ENCODE peak calls at places on chromosomes 13 and 19, in eight cellular contexts. One of them, this sample, is unnamed.

GRCh38 chr13:80340643-80341097 is 256 bp downstream of the SPRY2 start:
- DNase-seq in stimulated activated CD4-positive, alpha-beta T cell treated with anti-CD3 and anti-CD28 coated beads, Interleukin-4, amount 100 ng/mL, for 4 hours: no peak
- DNase-seq in NCI-H510A: peak
- DNase-seq in HS-27A: no peak
- DNase-seq in activated T-helper 1 cell treated with anti-CD3 and anti-CD28 coated beads, Interleukin-12 subunit alpha, Interleukin-12 subunit beta, Interleukin-2, Interleukin-4 antibody, amounts not matched to agents 30 ng/mL and 10 ng/mL and 1 ng/mL, durations not matched to agents 14 hours and 24 hours and 36 hours: no peak
- DNase-seq in lower leg skin: no peak
- DNase-seq in fibroblast of lung: peak
- DNase-seq in T-helper 2 cell: no peak
- DNase-seq in this sample: no peak

GRCh38 chr19:13748169-13748884 is 16.0 kb upstream of the MRI1 start:
- DNase-seq in stimulated activated CD4-positive, alpha-beta T cell treated with anti-CD3 and anti-CD28 coated beads, Interleukin-4, amount 100 ng/mL, for 4 hours: no peak
- DNase-seq in NCI-H510A: peak
- DNase-seq in HS-27A: no peak
- DNase-seq in activated T-helper 1 cell treated with anti-CD3 and anti-CD28 coated beads, Interleukin-12 subunit alpha, Interleukin-12 subunit beta, Interleukin-2, Interleukin-4 antibody, amounts not matched to agents 30 ng/mL and 10 ng/mL and 1 ng/mL, durations not matched to agents 14 hours and 24 hours and 36 hours: peak
- DNase-seq in lower leg skin: no peak
- DNase-seq in fibroblast of lung: peak
- DNase-seq in T-helper 2 cell: peak
- DNase-seq in this sample: no peak

GRCh38 chr19:45047188-45047797 is 8.4 kb downstream of the CLASRP start:
- DNase-seq in stimulated activated CD4-positive, alpha-beta T cell treated with anti-CD3 and anti-CD28 coated beads, Interleukin-4, amount 100 ng/mL, for 4 hours: no peak
- DNase-seq in NCI-H510A: no peak
- DNase-seq in HS-27A: no peak
- DNase-seq in activated T-helper 1 cell treated with anti-CD3 and anti-CD28 coated beads, Interleukin-12 subunit alpha, Interleukin-12 subunit beta, Interleukin-2, Interleukin-4 antibody, amounts not matched to agents 30 ng/mL and 10 ng/mL and 1 ng/mL, durations not matched to agents 14 hours and 24 hours and 36 hours: no peak
- DNase-seq in lower leg skin: no peak
- DNase-seq in fibroblast of lung: no peak
- DNase-seq in T-helper 2 cell: peak
- DNase-seq in this sample: no peak

GRCh38 chr13:114212096-114212495 is 22.6 kb upstream of the CDC16 start:
- DNase-seq in stimulated activated CD4-positive, alpha-beta T cell treated with anti-CD3 and anti-CD28 coated beads, Interleukin-4, amount 100 ng/mL, for 4 hours: no peak
- DNase-seq in NCI-H510A: no peak
- DNase-seq in HS-27A: no peak
- DNase-seq in activated T-helper 1 cell treated with anti-CD3 and anti-CD28 coated beads, Interleukin-12 subunit alpha, Interleukin-12 subunit beta, Interleukin-2, Interleukin-4 antibody, amounts not matched to agents 30 ng/mL and 10 ng/mL and 1 ng/mL, durations not matched to agents 14 hours and 24 hours and 36 hours: no peak
- DNase-seq in lower leg skin: no peak
- DNase-seq in fibroblast of lung: peak
- DNase-seq in T-helper 2 cell: peak
- DNase-seq in this sample: no peak

GRCh38 chr19:32397736-32398135 is 7.8 kb upstream of the DPY19L3 start:
- DNase-seq in stimulated activated CD4-positive, alpha-beta T cell treated with anti-CD3 and anti-CD28 coated beads, Interleukin-4, amount 100 ng/mL, for 4 hours: no peak
- DNase-seq in NCI-H510A: no peak
- DNase-seq in HS-27A: peak
- DNase-seq in activated T-helper 1 cell treated with anti-CD3 and anti-CD28 coated beads, Interleukin-12 subunit alpha, Interleukin-12 subunit beta, Interleukin-2, Interleukin-4 antibody, amounts not matched to agents 30 ng/mL and 10 ng/mL and 1 ng/mL, durations not matched to agents 14 hours and 24 hours and 36 hours: no peak
- DNase-seq in lower leg skin: no peak
- DNase-seq in fibroblast of lung: peak
- DNase-seq in T-helper 2 cell: no peak
- DNase-seq in this sample: no peak

GRCh38 chr13:32443111-32443510 is 15.2 kb upstream of the N4BP2L1 start:
- DNase-seq in stimulated activated CD4-positive, alpha-beta T cell treated with anti-CD3 and anti-CD28 coated beads, Interleukin-4, amount 100 ng/mL, for 4 hours: no peak
- DNase-seq in NCI-H510A: no peak
- DNase-seq in HS-27A: no peak
- DNase-seq in activated T-helper 1 cell treated with anti-CD3 and anti-CD28 coated beads, Interleukin-12 subunit alpha, Interleukin-12 subunit beta, Interleukin-2, Interleukin-4 antibody, amounts not matched to agents 30 ng/mL and 10 ng/mL and 1 ng/mL, durations not matched to agents 14 hours and 24 hours and 36 hours: no peak
- DNase-seq in lower leg skin: no peak
- DNase-seq in fibroblast of lung: no peak
- DNase-seq in T-helper 2 cell: peak
- DNase-seq in this sample: no peak

GRCh38 chr19:3516675-3517207 is 10.6 kb downstream of the FZR1 start:
- DNase-seq in stimulated activated CD4-positive, alpha-beta T cell treated with anti-CD3 and anti-CD28 coated beads, Interleukin-4, amount 100 ng/mL, for 4 hours: no peak
- DNase-seq in NCI-H510A: peak
- DNase-seq in HS-27A: no peak
- DNase-seq in activated T-helper 1 cell treated with anti-CD3 and anti-CD28 coated beads, Interleukin-12 subunit alpha, Interleukin-12 subunit beta, Interleukin-2, Interleukin-4 antibody, amounts not matched to agents 30 ng/mL and 10 ng/mL and 1 ng/mL, durations not matched to agents 14 hours and 24 hours and 36 hours: no peak
- DNase-seq in lower leg skin: no peak
- DNase-seq in fibroblast of lung: no peak
- DNase-seq in T-helper 2 cell: peak
- DNase-seq in this sample: peak

GRCh38 chr19:55947532-55947931 is at the start of gene NLRP8:
- DNase-seq in stimulated activated CD4-positive, alpha-beta T cell treated with anti-CD3 and anti-CD28 coated beads, Interleukin-4, amount 100 ng/mL, for 4 hours: no peak
- DNase-seq in NCI-H510A: no peak
- DNase-seq in HS-27A: no peak
- DNase-seq in activated T-helper 1 cell treated with anti-CD3 and anti-CD28 coated beads, Interleukin-12 subunit alpha, Interleukin-12 subunit beta, Interleukin-2, Interleukin-4 antibody, amounts not matched to agents 30 ng/mL and 10 ng/mL and 1 ng/mL, durations not matched to agents 14 hours and 24 hours and 36 hours: no peak
- DNase-seq in lower leg skin: no peak
- DNase-seq in fibroblast of lung: no peak
- DNase-seq in T-helper 2 cell: no peak
- DNase-seq in this sample: no peak

GRCh38 chr19:31354919-31355318 is 5.7 kb upstream of the TSHZ3 start:
- DNase-seq in stimulated activated CD4-positive, alpha-beta T cell treated with anti-CD3 and anti-CD28 coated beads, Interleukin-4, amount 100 ng/mL, for 4 hours: no peak
- DNase-seq in NCI-H510A: no peak
- DNase-seq in HS-27A: no peak
- DNase-seq in activated T-helper 1 cell treated with anti-CD3 and anti-CD28 coated beads, Interleukin-12 subunit alpha, Interleukin-12 subunit beta, Interleukin-2, Interleukin-4 antibody, amounts not matched to agents 30 ng/mL and 10 ng/mL and 1 ng/mL, durations not matched to agents 14 hours and 24 hours and 36 hours: no peak
- DNase-seq in lower leg skin: no peak
- DNase-seq in fibroblast of lung: no peak
- DNase-seq in T-helper 2 cell: no peak
- DNase-seq in this sample: no peak

GRCh38 chr13:99605417-99606321 is 104.4 kb downstream of the TM9SF2 start:
- DNase-seq in stimulated activated CD4-positive, alpha-beta T cell treated with anti-CD3 and anti-CD28 coated beads, Interleukin-4, amount 100 ng/mL, for 4 hours: peak
- DNase-seq in NCI-H510A: peak
- DNase-seq in HS-27A: no peak
- DNase-seq in activated T-helper 1 cell treated with anti-CD3 and anti-CD28 coated beads, Interleukin-12 subunit alpha, Interleukin-12 subunit beta, Interleukin-2, Interleukin-4 antibody, amounts not matched to agents 30 ng/mL and 10 ng/mL and 1 ng/mL, durations not matched to agents 14 hours and 24 hours and 36 hours: peak
- DNase-seq in lower leg skin: peak
- DNase-seq in fibroblast of lung: peak
- DNase-seq in T-helper 2 cell: peak
- DNase-seq in this sample: no peak

GRCh38 chr13:51330741-51331140 is 8.8 kb upstream of the SERPINE3 start:
- DNase-seq in stimulated activated CD4-positive, alpha-beta T cell treated with anti-CD3 and anti-CD28 coated beads, Interleukin-4, amount 100 ng/mL, for 4 hours: no peak
- DNase-seq in NCI-H510A: no peak
- DNase-seq in HS-27A: no peak
- DNase-seq in activated T-helper 1 cell treated with anti-CD3 and anti-CD28 coated beads, Interleukin-12 subunit alpha, Interleukin-12 subunit beta, Interleukin-2, Interleukin-4 antibody, amounts not matched to agents 30 ng/mL and 10 ng/mL and 1 ng/mL, durations not matched to agents 14 hours and 24 hours and 36 hours: no peak
- DNase-seq in lower leg skin: no peak
- DNase-seq in fibroblast of lung: peak
- DNase-seq in T-helper 2 cell: peak
- DNase-seq in this sample: no peak

GRCh38 chr19:33177417-33177976 is 16.6 kb upstream of the LRP3 start:
- DNase-seq in stimulated activated CD4-positive, alpha-beta T cell treated with anti-CD3 and anti-CD28 coated beads, Interleukin-4, amount 100 ng/mL, for 4 hours: no peak
- DNase-seq in NCI-H510A: peak
- DNase-seq in HS-27A: no peak
- DNase-seq in activated T-helper 1 cell treated with anti-CD3 and anti-CD28 coated beads, Interleukin-12 subunit alpha, Interleukin-12 subunit beta, Interleukin-2, Interleukin-4 antibody, amounts not matched to agents 30 ng/mL and 10 ng/mL and 1 ng/mL, durations not matched to agents 14 hours and 24 hours and 36 hours: no peak
- DNase-seq in lower leg skin: no peak
- DNase-seq in fibroblast of lung: no peak
- DNase-seq in T-helper 2 cell: peak
- DNase-seq in this sample: peak

GRCh38 chr13:78319101-78319627 is 284.2 kb downstream of the POU4F1 start:
- DNase-seq in stimulated activated CD4-positive, alpha-beta T cell treated with anti-CD3 and anti-CD28 coated beads, Interleukin-4, amount 100 ng/mL, for 4 hours: no peak
- DNase-seq in NCI-H510A: no peak
- DNase-seq in HS-27A: no peak
- DNase-seq in activated T-helper 1 cell treated with anti-CD3 and anti-CD28 coated beads, Interleukin-12 subunit alpha, Interleukin-12 subunit beta, Interleukin-2, Interleukin-4 antibody, amounts not matched to agents 30 ng/mL and 10 ng/mL and 1 ng/mL, durations not matched to agents 14 hours and 24 hours and 36 hours: no peak
- DNase-seq in lower leg skin: no peak
- DNase-seq in fibroblast of lung: no peak
- DNase-seq in T-helper 2 cell: no peak
- DNase-seq in this sample: no peak

GRCh38 chr19:56566904-56567273 is 379 bp upstream of the ZNF470 start:
- DNase-seq in stimulated activated CD4-positive, alpha-beta T cell treated with anti-CD3 and anti-CD28 coated beads, Interleukin-4, amount 100 ng/mL, for 4 hours: peak
- DNase-seq in NCI-H510A: peak
- DNase-seq in HS-27A: no peak
- DNase-seq in activated T-helper 1 cell treated with anti-CD3 and anti-CD28 coated beads, Interleukin-12 subunit alpha, Interleukin-12 subunit beta, Interleukin-2, Interleukin-4 antibody, amounts not matched to agents 30 ng/mL and 10 ng/mL and 1 ng/mL, durations not matched to agents 14 hours and 24 hours and 36 hours: peak
- DNase-seq in lower leg skin: peak
- DNase-seq in fibroblast of lung: no peak
- DNase-seq in T-helper 2 cell: no peak
- DNase-seq in this sample: no peak

GRCh38 chr19:1789282-1790020 is 22.6 kb downstream of the ATP8B3 start:
- DNase-seq in stimulated activated CD4-positive, alpha-beta T cell treated with anti-CD3 and anti-CD28 coated beads, Interleukin-4, amount 100 ng/mL, for 4 hours: no peak
- DNase-seq in NCI-H510A: no peak
- DNase-seq in HS-27A: no peak
- DNase-seq in activated T-helper 1 cell treated with anti-CD3 and anti-CD28 coated beads, Interleukin-12 subunit alpha, Interleukin-12 subunit beta, Interleukin-2, Interleukin-4 antibody, amounts not matched to agents 30 ng/mL and 10 ng/mL and 1 ng/mL, durations not matched to agents 14 hours and 24 hours and 36 hours: no peak
- DNase-seq in lower leg skin: no peak
- DNase-seq in fibroblast of lung: no peak
- DNase-seq in T-helper 2 cell: no peak
- DNase-seq in this sample: no peak

GRCh38 chr13:47890146-47890814 is 110.8 kb downstream of the SUCLA2 start:
- DNase-seq in stimulated activated CD4-positive, alpha-beta T cell treated with anti-CD3 and anti-CD28 coated beads, Interleukin-4, amount 100 ng/mL, for 4 hours: no peak
- DNase-seq in NCI-H510A: no peak
- DNase-seq in HS-27A: no peak
- DNase-seq in activated T-helper 1 cell treated with anti-CD3 and anti-CD28 coated beads, Interleukin-12 subunit alpha, Interleukin-12 subunit beta, Interleukin-2, Interleukin-4 antibody, amounts not matched to agents 30 ng/mL and 10 ng/mL and 1 ng/mL, durations not matched to agents 14 hours and 24 hours and 36 hours: no peak
- DNase-seq in lower leg skin: no peak
- DNase-seq in fibroblast of lung: no peak
- DNase-seq in T-helper 2 cell: no peak
- DNase-seq in this sample: no peak

GRCh38 chr13:41842029-41842428 is 118.9 kb downstream of the VWA8 start:
- DNase-seq in stimulated activated CD4-positive, alpha-beta T cell treated with anti-CD3 and anti-CD28 coated beads, Interleukin-4, amount 100 ng/mL, for 4 hours: no peak
- DNase-seq in NCI-H510A: no peak
- DNase-seq in HS-27A: no peak
- DNase-seq in activated T-helper 1 cell treated with anti-CD3 and anti-CD28 coated beads, Interleukin-12 subunit alpha, Interleukin-12 subunit beta, Interleukin-2, Interleukin-4 antibody, amounts not matched to agents 30 ng/mL and 10 ng/mL and 1 ng/mL, durations not matched to agents 14 hours and 24 hours and 36 hours: no peak
- DNase-seq in lower leg skin: no peak
- DNase-seq in fibroblast of lung: peak
- DNase-seq in T-helper 2 cell: no peak
- DNase-seq in this sample: no peak

GRCh38 chr19:39483141-39483540 is 2.5 kb downstream of the TIMM50 start:
- DNase-seq in stimulated activated CD4-positive, alpha-beta T cell treated with anti-CD3 and anti-CD28 coated beads, Interleukin-4, amount 100 ng/mL, for 4 hours: no peak
- DNase-seq in NCI-H510A: no peak
- DNase-seq in HS-27A: no peak
- DNase-seq in activated T-helper 1 cell treated with anti-CD3 and anti-CD28 coated beads, Interleukin-12 subunit alpha, Interleukin-12 subunit beta, Interleukin-2, Interleukin-4 antibody, amounts not matched to agents 30 ng/mL and 10 ng/mL and 1 ng/mL, durations not matched to agents 14 hours and 24 hours and 36 hours: no peak
- DNase-seq in lower leg skin: no peak
- DNase-seq in fibroblast of lung: no peak
- DNase-seq in T-helper 2 cell: no peak
- DNase-seq in this sample: no peak

GRCh38 chr13:43878897-43879322 is 630 bp downstream of the CCDC122 start:
- DNase-seq in stimulated activated CD4-positive, alpha-beta T cell treated with anti-CD3 and anti-CD28 coated beads, Interleukin-4, amount 100 ng/mL, for 4 hours: no peak
- DNase-seq in NCI-H510A: peak
- DNase-seq in HS-27A: no peak
- DNase-seq in activated T-helper 1 cell treated with anti-CD3 and anti-CD28 coated beads, Interleukin-12 subunit alpha, Interleukin-12 subunit beta, Interleukin-2, Interleukin-4 antibody, amounts not matched to agents 30 ng/mL and 10 ng/mL and 1 ng/mL, durations not matched to agents 14 hours and 24 hours and 36 hours: no peak
- DNase-seq in lower leg skin: peak
- DNase-seq in fibroblast of lung: peak
- DNase-seq in T-helper 2 cell: peak
- DNase-seq in this sample: no peak

GRCh38 chr13:80337706-80338105 is 3.2 kb downstream of the SPRY2 start:
- DNase-seq in stimulated activated CD4-positive, alpha-beta T cell treated with anti-CD3 and anti-CD28 coated beads, Interleukin-4, amount 100 ng/mL, for 4 hours: no peak
- DNase-seq in NCI-H510A: no peak
- DNase-seq in HS-27A: no peak
- DNase-seq in activated T-helper 1 cell treated with anti-CD3 and anti-CD28 coated beads, Interleukin-12 subunit alpha, Interleukin-12 subunit beta, Interleukin-2, Interleukin-4 antibody, amounts not matched to agents 30 ng/mL and 10 ng/mL and 1 ng/mL, durations not matched to agents 14 hours and 24 hours and 36 hours: no peak
- DNase-seq in lower leg skin: no peak
- DNase-seq in fibroblast of lung: peak
- DNase-seq in T-helper 2 cell: no peak
- DNase-seq in this sample: no peak

GRCh38 chr13:106113796-106114195 is 421.7 kb downstream of the EFNB2 start:
- DNase-seq in stimulated activated CD4-positive, alpha-beta T cell treated with anti-CD3 and anti-CD28 coated beads, Interleukin-4, amount 100 ng/mL, for 4 hours: no peak
- DNase-seq in NCI-H510A: no peak
- DNase-seq in HS-27A: no peak
- DNase-seq in activated T-helper 1 cell treated with anti-CD3 and anti-CD28 coated beads, Interleukin-12 subunit alpha, Interleukin-12 subunit beta, Interleukin-2, Interleukin-4 antibody, amounts not matched to agents 30 ng/mL and 10 ng/mL and 1 ng/mL, durations not matched to agents 14 hours and 24 hours and 36 hours: no peak
- DNase-seq in lower leg skin: no peak
- DNase-seq in fibroblast of lung: no peak
- DNase-seq in T-helper 2 cell: no peak
- DNase-seq in this sample: no peak

GRCh38 chr13:110340812-110341444 is 33.8 kb downstream of the COL4A2 start:
- DNase-seq in stimulated activated CD4-positive, alpha-beta T cell treated with anti-CD3 and anti-CD28 coated beads, Interleukin-4, amount 100 ng/mL, for 4 hours: peak
- DNase-seq in NCI-H510A: no peak
- DNase-seq in HS-27A: no peak
- DNase-seq in activated T-helper 1 cell treated with anti-CD3 and anti-CD28 coated beads, Interleukin-12 subunit alpha, Interleukin-12 subunit beta, Interleukin-2, Interleukin-4 antibody, amounts not matched to agents 30 ng/mL and 10 ng/mL and 1 ng/mL, durations not matched to agents 14 hours and 24 hours and 36 hours: peak
- DNase-seq in lower leg skin: peak
- DNase-seq in fibroblast of lung: peak
- DNase-seq in T-helper 2 cell: peak
- DNase-seq in this sample: no peak

GRCh38 chr13:36028359-36028758 is 102.8 kb downstream of the DCLK1 start:
- DNase-seq in stimulated activated CD4-positive, alpha-beta T cell treated with anti-CD3 and anti-CD28 coated beads, Interleukin-4, amount 100 ng/mL, for 4 hours: no peak
- DNase-seq in NCI-H510A: no peak
- DNase-seq in HS-27A: no peak
- DNase-seq in activated T-helper 1 cell treated with anti-CD3 and anti-CD28 coated beads, Interleukin-12 subunit alpha, Interleukin-12 subunit beta, Interleukin-2, Interleukin-4 antibody, amounts not matched to agents 30 ng/mL and 10 ng/mL and 1 ng/mL, durations not matched to agents 14 hours and 24 hours and 36 hours: no peak
- DNase-seq in lower leg skin: no peak
- DNase-seq in fibroblast of lung: peak
- DNase-seq in T-helper 2 cell: no peak
- DNase-seq in this sample: no peak

GRCh38 chr19:43610493-43610892 is 1.4 kb upstream of the SRRM5 start:
- DNase-seq in stimulated activated CD4-positive, alpha-beta T cell treated with anti-CD3 and anti-CD28 coated beads, Interleukin-4, amount 100 ng/mL, for 4 hours: no peak
- DNase-seq in NCI-H510A: no peak
- DNase-seq in HS-27A: no peak
- DNase-seq in activated T-helper 1 cell treated with anti-CD3 and anti-CD28 coated beads, Interleukin-12 subunit alpha, Interleukin-12 subunit beta, Interleukin-2, Interleukin-4 antibody, amounts not matched to agents 30 ng/mL and 10 ng/mL and 1 ng/mL, durations not matched to agents 14 hours and 24 hours and 36 hours: no peak
- DNase-seq in lower leg skin: no peak
- DNase-seq in fibroblast of lung: peak
- DNase-seq in T-helper 2 cell: no peak
- DNase-seq in this sample: no peak

GRCh38 chr19:15288146-15288963 is 44.0 kb downstream of the BRD4 start:
- DNase-seq in stimulated activated CD4-positive, alpha-beta T cell treated with anti-CD3 and anti-CD28 coated beads, Interleukin-4, amount 100 ng/mL, for 4 hours: no peak
- DNase-seq in NCI-H510A: no peak
- DNase-seq in HS-27A: no peak
- DNase-seq in activated T-helper 1 cell treated with anti-CD3 and anti-CD28 coated beads, Interleukin-12 subunit alpha, Interleukin-12 subunit beta, Interleukin-2, Interleukin-4 antibody, amounts not matched to agents 30 ng/mL and 10 ng/mL and 1 ng/mL, durations not matched to agents 14 hours and 24 hours and 36 hours: no peak
- DNase-seq in lower leg skin: no peak
- DNase-seq in fibroblast of lung: no peak
- DNase-seq in T-helper 2 cell: peak
- DNase-seq in this sample: peak

GRCh38 chr19:54106716-54107115 is 4.1 kb downstream of the NDUFA3 start:
- DNase-seq in stimulated activated CD4-positive, alpha-beta T cell treated with anti-CD3 and anti-CD28 coated beads, Interleukin-4, amount 100 ng/mL, for 4 hours: no peak
- DNase-seq in NCI-H510A: no peak
- DNase-seq in HS-27A: no peak
- DNase-seq in activated T-helper 1 cell treated with anti-CD3 and anti-CD28 coated beads, Interleukin-12 subunit alpha, Interleukin-12 subunit beta, Interleukin-2, Interleukin-4 antibody, amounts not matched to agents 30 ng/mL and 10 ng/mL and 1 ng/mL, durations not matched to agents 14 hours and 24 hours and 36 hours: no peak
- DNase-seq in lower leg skin: no peak
- DNase-seq in fibroblast of lung: no peak
- DNase-seq in T-helper 2 cell: no peak
- DNase-seq in this sample: no peak

GRCh38 chr19:55640043-55640576 is 692 bp upstream of the ZNF580 start:
- DNase-seq in stimulated activated CD4-positive, alpha-beta T cell treated with anti-CD3 and anti-CD28 coated beads, Interleukin-4, amount 100 ng/mL, for 4 hours: peak
- DNase-seq in NCI-H510A: peak
- DNase-seq in HS-27A: peak
- DNase-seq in activated T-helper 1 cell treated with anti-CD3 and anti-CD28 coated beads, Interleukin-12 subunit alpha, Interleukin-12 subunit beta, Interleukin-2, Interleukin-4 antibody, amounts not matched to agents 30 ng/mL and 10 ng/mL and 1 ng/mL, durations not matched to agents 14 hours and 24 hours and 36 hours: peak
- DNase-seq in lower leg skin: no peak
- DNase-seq in fibroblast of lung: peak
- DNase-seq in T-helper 2 cell: peak
- DNase-seq in this sample: peak

GRCh38 chr13:37656247-37656940 is 57.8 kb upstream of the POSTN start:
- DNase-seq in stimulated activated CD4-positive, alpha-beta T cell treated with anti-CD3 and anti-CD28 coated beads, Interleukin-4, amount 100 ng/mL, for 4 hours: no peak
- DNase-seq in NCI-H510A: no peak
- DNase-seq in HS-27A: peak
- DNase-seq in activated T-helper 1 cell treated with anti-CD3 and anti-CD28 coated beads, Interleukin-12 subunit alpha, Interleukin-12 subunit beta, Interleukin-2, Interleukin-4 antibody, amounts not matched to agents 30 ng/mL and 10 ng/mL and 1 ng/mL, durations not matched to agents 14 hours and 24 hours and 36 hours: no peak
- DNase-seq in lower leg skin: no peak
- DNase-seq in fibroblast of lung: peak
- DNase-seq in T-helper 2 cell: no peak
- DNase-seq in this sample: no peak

GRCh38 chr19:17950310-17951150 is 16.4 kb upstream of the KCNN1 start:
- DNase-seq in stimulated activated CD4-positive, alpha-beta T cell treated with anti-CD3 and anti-CD28 coated beads, Interleukin-4, amount 100 ng/mL, for 4 hours: no peak
- DNase-seq in NCI-H510A: no peak
- DNase-seq in HS-27A: no peak
- DNase-seq in activated T-helper 1 cell treated with anti-CD3 and anti-CD28 coated beads, Interleukin-12 subunit alpha, Interleukin-12 subunit beta, Interleukin-2, Interleukin-4 antibody, amounts not matched to agents 30 ng/mL and 10 ng/mL and 1 ng/mL, durations not matched to agents 14 hours and 24 hours and 36 hours: no peak
- DNase-seq in lower leg skin: no peak
- DNase-seq in fibroblast of lung: no peak
- DNase-seq in T-helper 2 cell: no peak
- DNase-seq in this sample: no peak

GRCh38 chr19:50206191-50206590 is 2.8 kb downstream of the MYH14 start:
- DNase-seq in stimulated activated CD4-positive, alpha-beta T cell treated with anti-CD3 and anti-CD28 coated beads, Interleukin-4, amount 100 ng/mL, for 4 hours: no peak
- DNase-seq in NCI-H510A: no peak
- DNase-seq in HS-27A: no peak
- DNase-seq in activated T-helper 1 cell treated with anti-CD3 and anti-CD28 coated beads, Interleukin-12 subunit alpha, Interleukin-12 subunit beta, Interleukin-2, Interleukin-4 antibody, amounts not matched to agents 30 ng/mL and 10 ng/mL and 1 ng/mL, durations not matched to agents 14 hours and 24 hours and 36 hours: no peak
- DNase-seq in lower leg skin: no peak
- DNase-seq in fibroblast of lung: no peak
- DNase-seq in T-helper 2 cell: no peak
- DNase-seq in this sample: no peak

GRCh38 chr19:10855879-10856522 is 7.8 kb downstream of the C19orf38 start:
- DNase-seq in stimulated activated CD4-positive, alpha-beta T cell treated with anti-CD3 and anti-CD28 coated beads, Interleukin-4, amount 100 ng/mL, for 4 hours: no peak
- DNase-seq in NCI-H510A: no peak
- DNase-seq in HS-27A: no peak
- DNase-seq in activated T-helper 1 cell treated with anti-CD3 and anti-CD28 coated beads, Interleukin-12 subunit alpha, Interleukin-12 subunit beta, Interleukin-2, Interleukin-4 antibody, amounts not matched to agents 30 ng/mL and 10 ng/mL and 1 ng/mL, durations not matched to agents 14 hours and 24 hours and 36 hours: no peak
- DNase-seq in lower leg skin: no peak
- DNase-seq in fibroblast of lung: no peak
- DNase-seq in T-helper 2 cell: peak
- DNase-seq in this sample: no peak

GRCh38 chr13:100645382-100645781 is 29.2 kb downstream of the TMTC4 start:
- DNase-seq in stimulated activated CD4-positive, alpha-beta T cell treated with anti-CD3 and anti-CD28 coated beads, Interleukin-4, amount 100 ng/mL, for 4 hours: no peak
- DNase-seq in NCI-H510A: peak
- DNase-seq in HS-27A: no peak
- DNase-seq in activated T-helper 1 cell treated with anti-CD3 and anti-CD28 coated beads, Interleukin-12 subunit alpha, Interleukin-12 subunit beta, Interleukin-2, Interleukin-4 antibody, amounts not matched to agents 30 ng/mL and 10 ng/mL and 1 ng/mL, durations not matched to agents 14 hours and 24 hours and 36 hours: no peak
- DNase-seq in lower leg skin: no peak
- DNase-seq in fibroblast of lung: no peak
- DNase-seq in T-helper 2 cell: no peak
- DNase-seq in this sample: peak

GRCh38 chr19:687569-688166 is 7.6 kb downstream of the PRSS57 start:
- DNase-seq in stimulated activated CD4-positive, alpha-beta T cell treated with anti-CD3 and anti-CD28 coated beads, Interleukin-4, amount 100 ng/mL, for 4 hours: no peak
- DNase-seq in NCI-H510A: no peak
- DNase-seq in HS-27A: no peak
- DNase-seq in activated T-helper 1 cell treated with anti-CD3 and anti-CD28 coated beads, Interleukin-12 subunit alpha, Interleukin-12 subunit beta, Interleukin-2, Interleukin-4 antibody, amounts not matched to agents 30 ng/mL and 10 ng/mL and 1 ng/mL, durations not matched to agents 14 hours and 24 hours and 36 hours: no peak
- DNase-seq in lower leg skin: no peak
- DNase-seq in fibroblast of lung: no peak
- DNase-seq in T-helper 2 cell: no peak
- DNase-seq in this sample: no peak

GRCh38 chr19:2556221-2557092 is 80.5 kb downstream of the GADD45B start:
- DNase-seq in stimulated activated CD4-positive, alpha-beta T cell treated with anti-CD3 and anti-CD28 coated beads, Interleukin-4, amount 100 ng/mL, for 4 hours: no peak
- DNase-seq in NCI-H510A: no peak
- DNase-seq in HS-27A: no peak
- DNase-seq in activated T-helper 1 cell treated with anti-CD3 and anti-CD28 coated beads, Interleukin-12 subunit alpha, Interleukin-12 subunit beta, Interleukin-2, Interleukin-4 antibody, amounts not matched to agents 30 ng/mL and 10 ng/mL and 1 ng/mL, durations not matched to agents 14 hours and 24 hours and 36 hours: no peak
- DNase-seq in lower leg skin: no peak
- DNase-seq in fibroblast of lung: no peak
- DNase-seq in T-helper 2 cell: no peak
- DNase-seq in this sample: no peak

This sample was measured in NCI-H2029.